ENCODE peak calls at places on chromosomes 3 and 15, in ten cellular contexts. A is HFFc6; Q is T-helper 22 cell; F is breast epithelium; R is HCT116; Z is stimulated activated CD8-positive, alpha-beta memory T cell treated with anti-CD3 and anti-CD28 coated beads, Interleukin-7, amount 100 ng/mL, for 24 hours; X is tibial nerve; S is prostate gland; U is fibroblast of lung; N is GM06990. O is an unnamed sample.

GRCh38 chr3:160685144-160685766 is 8.3 kb downstream of the ARL14 start:
- DNase-seq in A (peak; percentile 21), Q (no peak), F (no peak), R (no peak), Z (no peak), X (no peak), S (no peak), U (no peak), N (no peak), O (no peak)

GRCh38 chr3:106482436-106482835 is 613.6 kb upstream of the CBLB start:
- DNase-seq in A (no peak), Q (no peak), F (no peak), R (no peak), Z (no peak), X (no peak), S (no peak), U (no peak), N (no peak), O (no peak)

GRCh38 chr3:51704511-51704950 is 2.3 kb upstream of the GRM2 start:
- DNase-seq in A (no peak), Q (no peak), F (no peak), R (no peak), Z (no peak), X (no peak), S (no peak), U (no peak), N (no peak), O (no peak)

GRCh38 chr3:31240466-31240865 is 292.3 kb upstream of the STT3B start:
- DNase-seq in A (peak; percentile 21), Q (no peak), F (no peak), R (no peak), Z (no peak), X (no peak), S (no peak), U (no peak), N (no peak), O (no peak)

GRCh38 chr15:46709461-46709860 is 1007.8 kb upstream of the SEMA6D start:
- DNase-seq in A (no peak), Q (no peak), F (no peak), R (no peak), Z (no peak), X (no peak), S (no peak), U (no peak), N (no peak), O (peak; percentile 96)

GRCh38 chr3:107988464-107989156 is 102.2 kb downstream of the CD47 start:
- DNase-seq in A (peak; percentile 39), Q (no peak), F (no peak), R (no peak), Z (no peak), X (peak; percentile 43), S (peak; percentile 35), U (peak; percentile 73), N (no peak), O (peak; percentile 28)

GRCh38 chr15:30001592-30001991 is 81.2 kb upstream of the GOLGA8J start:
- DNase-seq in A (no peak), Q (no peak), F (no peak), R (no peak), Z (no peak), X (no peak), S (no peak), U (no peak), N (no peak), O (no peak)

GRCh38 chr15:93319121-93319814 is 230.3 kb upstream of the RGMA start:
- DNase-seq in A (no peak), Q (no peak), F (no peak), R (no peak), Z (no peak), X (no peak), S (no peak), U (no peak), N (no peak), O (no peak)

GRCh38 chr3:183825380-183826161 is at the start of gene MAP6D1:
- DNase-seq in A (peak; percentile 32), Q (peak; percentile 5), F (no peak), R (peak; percentile 22), Z (no peak), X (no peak), S (peak; percentile 23), U (peak; percentile 49), N (peak; percentile 59), O (no peak)

GRCh38 chr15:43483306-43484128 is 9.4 kb downstream of the TP53BP1 start:
- DNase-seq in A (peak; percentile 11), Q (no peak), F (no peak), R (no peak), Z (no peak), X (no peak), S (no peak), U (peak; percentile 57), N (no peak), O (peak; percentile 7)

GRCh38 chr3:95654567-95655362 is 1159.6 kb upstream of the EPHA6 start:
- DNase-seq in A (no peak), Q (no peak), F (no peak), R (no peak), Z (no peak), X (no peak), S (no peak), U (no peak), N (no peak), O (no peak)

GRCh38 chr3:141285570-141285969 is 53.9 kb downstream of the PXYLP1 start:
- DNase-seq in A (no peak), Q (no peak), F (no peak), R (no peak), Z (no peak), X (no peak), S (no peak), U (no peak), N (no peak), O (no peak)

GRCh38 chr3:157159037-157159761 is 748 bp downstream of the CCNL1 start:
- DNase-seq in A (no peak), Q (peak; percentile 73), F (peak; percentile 75), R (no peak), Z (peak; percentile 55), X (peak; percentile 45), S (peak; percentile 51), U (peak; percentile 45), N (peak; percentile 85), O (peak; percentile 96)

GRCh38 chr3:113231827-113232253 is 20.5 kb downstream of the BOC start:
- DNase-seq in A (peak; percentile 84), Q (no peak), F (peak; percentile 16), R (peak; percentile 50), Z (no peak), X (no peak), S (no peak), U (peak; percentile 36), N (no peak), O (no peak)

GRCh38 chr3:138188013-138188352 is 882 bp downstream of the ARMC8 start:
- DNase-seq in A (peak; percentile 48), Q (peak; percentile 9), F (no peak), R (no peak), Z (no peak), X (peak; percentile 5), S (no peak), U (peak; percentile 83), N (no peak), O (peak; percentile 53)

GRCh38 chr3:89266074-89266473 is 158.7 kb downstream of the EPHA3 start:
- DNase-seq in A (no peak), Q (no peak), F (no peak), R (no peak), Z (no peak), X (no peak), S (no peak), U (no peak), N (no peak), O (no peak)

GRCh38 chr3:55337641-55338174 is 149.4 kb downstream of the WNT5A start:
- DNase-seq in A (no peak), Q (no peak), F (no peak), R (no peak), Z (no peak), X (no peak), S (no peak), U (no peak), N (no peak), O (no peak)

GRCh38 chr3:141384575-141384974 is 16.3 kb downstream of the ZBTB38 start:
- DNase-seq in A (no peak), Q (no peak), F (no peak), R (no peak), Z (no peak), X (no peak), S (no peak), U (no peak), N (no peak), O (no peak)

GRCh38 chr3:129794319-129795201 is 99.0 kb downstream of the TMCC1 start:
- DNase-seq in A (no peak), Q (no peak), F (peak; percentile 65), R (peak; percentile 88), Z (no peak), X (no peak), S (peak; percentile 24), U (no peak), N (peak; percentile 3), O (no peak)

GRCh38 chr3:158912188-158912587 is 110.3 kb downstream of the MFSD1 start:
- DNase-seq in A (no peak), Q (no peak), F (no peak), R (no peak), Z (no peak), X (no peak), S (no peak), U (no peak), N (no peak), O (peak; percentile 22)

GRCh38 chr3:60501303-60501702 is 749.9 kb downstream of the FHIT start:
- DNase-seq in A (no peak), Q (no peak), F (no peak), R (no peak), Z (no peak), X (no peak), S (no peak), U (no peak), N (no peak), O (no peak)

GRCh38 chr3:138374573-138375134 is 26.3 kb downstream of the MRAS start:
- DNase-seq in A (no peak), Q (no peak), F (no peak), R (no peak), Z (no peak), X (no peak), S (no peak), U (no peak), N (no peak), O (no peak)

GRCh38 chr3:14256046-14256445 is 77.4 kb downstream of the LSM3 start:
- DNase-seq in A (no peak), Q (no peak), F (no peak), R (no peak), Z (no peak), X (no peak), S (no peak), U (no peak), N (no peak), O (peak; percentile 26)

GRCh38 chr15:81642451-81642990 is 268.5 kb upstream of the TMC3 start:
- DNase-seq in A (no peak), Q (no peak), F (no peak), R (no peak), Z (no peak), X (no peak), S (no peak), U (peak; percentile 97), N (no peak), O (no peak)

O was measured in RPMI8226.